ENCODE peak calls at places on chromosomes 4 and X, in nine cellular contexts. D, F, H, I, S, U, O, A and Y are unnamed samples.

GRCh38 chr4:18815081-18815778 is 793.7 kb upstream of the LCORL start:
- DNase-seq in D (no peak), F (no peak), H (no peak), I (no peak), S (no peak), U (no peak), O (no peak), A (no peak), Y (no peak)

GRCh38 chr4:111641813-111642579 is 503.3 kb upstream of the FAM241A start:
- DNase-seq in D (peak), F (no peak), H (no peak), I (peak), S (no peak), U (peak), O (no peak), A (peak), Y (peak)

GRCh38 chrX:96314974-96315373 is 369.7 kb upstream of the DIAPH2 start:
- DNase-seq in D (no peak), F (no peak), H (no peak), I (peak), S (no peak), U (no peak), O (no peak), A (peak), Y (no peak)

GRCh38 chrX:13110427-13111324 is 66.3 kb upstream of the FAM9C start:
- DNase-seq in D (peak), F (no peak), H (peak), I (peak), S (no peak), U (no peak), O (no peak), A (peak), Y (no peak)

GRCh38 chrX:44344194-44344593 is 722 bp upstream of the EFHC2 start:
- DNase-seq in D (no peak), F (peak), H (peak), I (no peak), S (peak), U (peak), O (no peak), A (no peak), Y (no peak)

GRCh38 chr4:41696131-41696530 is 52.4 kb downstream of the PHOX2B start:
- DNase-seq in D (no peak), F (no peak), H (no peak), I (no peak), S (no peak), U (no peak), O (no peak), A (no peak), Y (no peak)

GRCh38 chr4:77959566-77960338 is 97.1 kb downstream of the MRPL1 start:
- DNase-seq in D (no peak), F (no peak), H (no peak), I (no peak), S (no peak), U (peak), O (no peak), A (peak), Y (no peak)

GRCh38 chr4:87224036-87224923 is 3.9 kb upstream of the KLHL8 start:
- DNase-seq in D (no peak), F (no peak), H (no peak), I (no peak), S (no peak), U (no peak), O (no peak), A (no peak), Y (no peak)

GRCh38 chrX:130172127-130172834 is 519 bp downstream of the RAB33A start:
- DNase-seq in D (no peak), F (no peak), H (no peak), I (no peak), S (no peak), U (no peak), O (no peak), A (no peak), Y (peak)

GRCh38 chr4:132124624-132124974 is 1024.5 kb upstream of the PCDH10 start:
- DNase-seq in D (no peak), F (no peak), H (no peak), I (no peak), S (no peak), U (no peak), O (no peak), A (no peak), Y (no peak)

GRCh38 chr4:72286185-72286584 is 254.4 kb downstream of the NPFFR2 start:
- DNase-seq in D (no peak), F (no peak), H (no peak), I (peak), S (no peak), U (no peak), O (no peak), A (peak), Y (no peak)

GRCh38 chrX:74531081-74531480 is 83.3 kb downstream of the RLIM start:
- DNase-seq in D (peak), F (no peak), H (no peak), I (no peak), S (no peak), U (no peak), O (no peak), A (no peak), Y (no peak)

GRCh38 chr4:173088144-173088543 is 80.5 kb upstream of the GALNT7 start:
- DNase-seq in D (no peak), F (no peak), H (no peak), I (no peak), S (no peak), U (no peak), O (no peak), A (no peak), Y (no peak)

GRCh38 chr4:15003441-15003890 is 1.2 kb downstream of the CPEB2 start:
- DNase-seq in D (peak), F (peak), H (peak), I (no peak), S (peak), U (peak), O (peak), A (peak), Y (peak)

GRCh38 chr4:139988863-139989765 is 164.9 kb downstream of the MAML3 start:
- DNase-seq in D (no peak), F (no peak), H (no peak), I (peak), S (no peak), U (no peak), O (peak), A (peak), Y (peak)